ENCODE peak calls at places on chromosomes 3 and 15, in ten cellular contexts. D is caudate nucleus, E is cardiac fibroblast, L is neural progenitor cell, W is ovary, O is NCI-H1436, P is GOT3, M is lower lobe of right lung, N is GF-D8, C is Ammon's horn. H is an unnamed sample.

GRCh38 chr3:14235896-14236295 is 57.3 kb downstream of the LSM3 start:
- DNase-seq in M (peak; percentile 53), O (no peak), W (no peak), E (no peak), C (no peak), D (no peak), L (no peak), N (no peak), P (no peak), H (no peak)

GRCh38 chr15:70050447-70050846 is 47.3 kb downstream of the TLE3 start:
- DNase-seq in D (no peak), E (no peak), M (no peak), W (no peak), P (no peak), C (no peak), L (no peak), N (no peak), O (no peak), H (no peak)

GRCh38 chr3:138914870-138915502 is 32.0 kb downstream of the FOXL2 start:
- DNase-seq in L (no peak), O (no peak), M (no peak), W (no peak), N (peak; percentile 61), E (peak; percentile 85), C (no peak), P (no peak), D (no peak), H (no peak)

GRCh38 chr15:40055576-40056293 is 16.8 kb upstream of the SRP14 start:
- DNase-seq in E (no peak), O (no peak), M (no peak), D (no peak), W (no peak), N (peak; percentile 39), L (no peak), C (no peak), P (no peak), H (no peak)

GRCh38 chr3:81989274-81989673 is 227.8 kb upstream of the GBE1 start:
- DNase-seq in W (no peak), E (no peak), C (no peak), N (no peak), L (no peak), D (no peak), O (no peak), P (no peak), M (no peak), H (no peak)

GRCh38 chr3:190175490-190175889 is 54.8 kb upstream of the P3H2 start:
- DNase-seq in P (no peak), D (no peak), E (no peak), O (no peak), L (peak; percentile 30), M (no peak), W (no peak), C (no peak), N (no peak), H (no peak)

GRCh38 chr3:23668430-23668904 is 137.3 kb upstream of the UBE2E1 start:
- DNase-seq in O (no peak), W (no peak), N (no peak), M (no peak), P (no peak), E (peak; percentile 85), L (no peak), C (no peak), D (no peak), H (no peak)

GRCh38 chr3:163971861-163972260 is 1106.4 kb downstream of the SI start:
- DNase-seq in L (no peak), O (no peak), M (no peak), N (no peak), C (no peak), D (no peak), P (no peak), E (peak; percentile 1), W (no peak), H (no peak)

GRCh38 chr3:129890125-129890524 is 3.4 kb downstream of the TMCC1 start:
- DNase-seq in C (no peak), L (no peak), O (no peak), W (no peak), N (peak; percentile 83), E (no peak), P (no peak), D (no peak), M (no peak), H (no peak)

GRCh38 chr3:38662544-38662943 is 13.1 kb upstream of the SCN5A start:
- DNase-seq in C (no peak), N (no peak), W (no peak), O (no peak), L (peak; percentile 77), E (peak; percentile 61), M (no peak), D (no peak), P (no peak), H (peak; percentile 36)

GRCh38 chr3:38533285-38533994 is 37.3 kb downstream of the EXOG start:
- DNase-seq in C (no peak), W (no peak), L (no peak), N (no peak), E (no peak), P (no peak), O (no peak), M (no peak), D (no peak), H (no peak)

GRCh38 chr15:65796610-65797012 is 4.5 kb upstream of the DENND4A start:
- DNase-seq in W (no peak), P (no peak), N (no peak), D (no peak), C (no peak), L (no peak), E (peak; percentile 77), M (no peak), O (no peak), H (no peak)

GRCh38 chr3:62013931-62014330 is 359.4 kb downstream of the FEZF2 start:
- DNase-seq in M (no peak), C (no peak), D (no peak), W (no peak), N (no peak), O (no peak), E (no peak), L (peak; percentile 24), P (no peak), H (no peak)

GRCh38 chr15:78149805-78150751 is 916 bp downstream of the IDH3A start:
- DNase-seq in C (peak; percentile 23), W (no peak), O (no peak), E (peak; percentile 15), M (no peak), N (no peak), D (no peak), P (no peak), L (peak; percentile 54), H (no peak)

GRCh38 chr3:165837058-165837525 is at the start of gene BCHE:
- DNase-seq in L (peak; percentile 50), D (peak; percentile 5), M (no peak), O (peak; percentile 49), N (no peak), P (no peak), W (no peak), E (peak; percentile 75), C (peak; percentile 59), H (peak; percentile 64)

GRCh38 chr3:140898340-140899180 is 43.1 kb upstream of the SLC25A36 start:
- DNase-seq in N (peak; percentile 29), P (no peak), E (peak; percentile 90), M (no peak), D (no peak), C (peak; percentile 60), O (peak; percentile 52), L (peak; percentile 33), W (no peak), H (no peak)

GRCh38 chr3:144032531-144033234 is 61.1 kb downstream of the DIPK2A start:
- DNase-seq in C (no peak), W (no peak), O (no peak), M (no peak), D (no peak), N (no peak), P (no peak), L (no peak), E (no peak), H (no peak)

GRCh38 chr3:112086857-112087524 is 802 bp downstream of the C3orf52 start:
- DNase-seq in O (no peak), L (no peak), N (no peak), C (no peak), W (no peak), E (peak; percentile 66), P (no peak), D (no peak), M (no peak), H (no peak)

GRCh38 chr3:98733778-98734281 is 29.3 kb upstream of the ST3GAL6 start:
- DNase-seq in D (no peak), C (peak; percentile 52), P (no peak), N (peak; percentile 33), M (peak; percentile 51), L (peak; percentile 27), W (no peak), O (no peak), E (peak; percentile 37), H (peak; percentile 41)

GRCh38 chr15:39341238-39341637 is 239.6 kb upstream of the THBS1 start:
- DNase-seq in W (no peak), D (no peak), O (no peak), E (no peak), L (peak; percentile 57), N (no peak), M (no peak), C (no peak), P (no peak), H (no peak)

GRCh38 chr3:14547693-14548092 is 7.6 kb upstream of the GRIP2 start:
- DNase-seq in P (no peak), E (no peak), M (no peak), L (no peak), C (no peak), D (no peak), N (no peak), O (no peak), W (no peak), H (no peak)

GRCh38 chr3:133815386-133815785 is 9.8 kb downstream of the SRPRB start:
- DNase-seq in E (no peak), C (no peak), W (no peak), O (no peak), N (no peak), D (no peak), L (no peak), M (no peak), P (no peak), H (no peak)

GRCh38 chr3:104291437-104291851 is 1075.3 kb upstream of the ALCAM start:
- DNase-seq in E (peak; percentile 6), W (no peak), O (no peak), M (no peak), L (peak; percentile 3), D (no peak), P (no peak), N (no peak), C (no peak), H (no peak)

GRCh38 chr15:62888628-62889027 is 153.9 kb upstream of the TPM1 start:
- DNase-seq in W (no peak), L (no peak), N (no peak), E (peak; percentile 50), C (no peak), P (no peak), D (no peak), O (no peak), M (no peak), H (no peak)

GRCh38 chr15:98746756-98747155 is 98.4 kb downstream of the IGF1R start:
- DNase-seq in W (no peak), L (no peak), O (no peak), E (no peak), N (no peak), M (no peak), C (no peak), P (no peak), D (no peak), H (no peak)

GRCh38 chr3:64600246-64600645 is 87.6 kb downstream of the ADAMTS9 start:
- DNase-seq in P (no peak), N (no peak), C (no peak), W (no peak), O (no peak), L (peak; percentile 69), E (no peak), D (no peak), M (no peak), H (no peak)

GRCh38 chr3:134333522-134334181 is 40.6 kb downstream of the AMOTL2 start:
- DNase-seq in N (no peak), M (no peak), E (peak; percentile 82), P (peak; percentile 46), D (no peak), W (no peak), O (no peak), C (no peak), L (peak; percentile 91), H (peak; percentile 44)

GRCh38 chr3:111538687-111539086 is 3.3 kb upstream of the CD96 start:
- DNase-seq in D (no peak), M (no peak), L (no peak), W (no peak), N (peak; percentile 53), E (peak; percentile 62), C (no peak), P (no peak), O (no peak), H (no peak)

H was measured in testis.